ENCODE peak calls at places on chromosomes 16 and 17, in six cellular contexts. B is H9, Q is IMR-90, G is mesenchymal stem cell, R is trophoblast cell, C is H1. A is an unnamed sample.

GRCh38 chr17:50039058-50039457 is 16.9 kb upstream of the ITGA3 start:
- DNase-seq in Q (no peak), R (no peak), G (no peak), B (no peak), C (no peak), A (no peak)

GRCh38 chr17:7445011-7445927 is at the start of gene CHRNB1:
- DNase-seq in B (peak), Q (peak), G (peak), R (peak), C (peak), A (peak)

GRCh38 chr17:66711936-66712335 is 123.0 kb upstream of the CACNG5 start:
- DNase-seq in G (no peak), B (peak), Q (no peak), R (no peak), C (no peak), A (no peak)

GRCh38 chr16:4373909-4374742 is 2.5 kb downstream of the VASN start:
- DNase-seq in R (no peak), C (no peak), G (peak), B (peak), Q (peak), A (no peak)

GRCh38 chr17:42819939-42820535 is 4.0 kb downstream of the BECN1 start:
- DNase-seq in Q (peak), R (peak), G (peak), B (peak), C (peak), A (peak)

GRCh38 chr17:47009759-47010594 is 30.9 kb upstream of the RPRML start:
- DNase-seq in B (no peak), Q (no peak), C (no peak), G (no peak), R (no peak), A (no peak)

GRCh38 chr17:6456914-6457687 is 12.8 kb downstream of the PIMREG start:
- DNase-seq in R (peak), B (peak), G (peak), Q (peak), C (no peak), A (no peak)

GRCh38 chr17:1752425-1752941 is 9.4 kb upstream of the SERPINF1 start:
- DNase-seq in R (no peak), B (peak), Q (no peak), C (no peak), G (no peak), A (no peak)

GRCh38 chr16:12245088-12245922 is 268.8 kb downstream of the SNX29 start:
- DNase-seq in B (no peak), Q (no peak), C (no peak), R (no peak), G (no peak), A (no peak)

GRCh38 chr17:21275047-21275578 is 9.4 kb upstream of the MAP2K3 start:
- DNase-seq in B (no peak), R (no peak), Q (no peak), G (no peak), C (no peak), A (no peak)

GRCh38 chr17:60652484-60653247 is 25.0 kb upstream of the BCAS3 start:
- DNase-seq in R (no peak), C (no peak), G (no peak), Q (no peak), B (no peak), A (no peak)

GRCh38 chr17:56630202-56630601 is 36.7 kb downstream of the NOG start:
- DNase-seq in Q (no peak), G (no peak), B (no peak), C (no peak), R (no peak), A (no peak)

GRCh38 chr17:35801583-35802224 is 6.3 kb upstream of the MMP28 start:
- DNase-seq in G (peak), Q (no peak), B (no peak), C (no peak), R (no peak), A (no peak)

GRCh38 chr17:32563583-32563982 is 76.8 kb downstream of the CDK5R1 start:
- DNase-seq in Q (no peak), C (no peak), G (no peak), R (no peak), B (no peak), A (no peak)

GRCh38 chr17:64423881-64424280 is 25.0 kb upstream of the MILR1 start:
- DNase-seq in Q (no peak), C (no peak), R (no peak), B (no peak), G (no peak), A (no peak)

GRCh38 chr16:3434373-3434772 is 8.9 kb downstream of the ZNF597 start:
- DNase-seq in R (no peak), C (no peak), B (no peak), Q (no peak), G (no peak), A (no peak)

GRCh38 chr17:62017496-62017895 is 47.6 kb downstream of the MED13 start:
- DNase-seq in G (no peak), R (no peak), C (no peak), B (no peak), Q (peak), A (no peak)

GRCh38 chr17:68418876-68419275 is 38.4 kb downstream of the WIPI1 start:
- DNase-seq in C (no peak), B (no peak), R (no peak), Q (peak), G (no peak), A (no peak)

GRCh38 chr16:85998868-85999729 is 100.1 kb downstream of the IRF8 start:
- DNase-seq in B (no peak), C (no peak), Q (no peak), R (no peak), G (no peak), A (no peak)

GRCh38 chr16:70644763-70645597 is 1.4 kb upstream of the IL34 start:
- DNase-seq in B (peak), C (no peak), R (no peak), G (no peak), Q (no peak), A (no peak)

GRCh38 chr17:74373838-74374606 is 6.7 kb downstream of the GPR142 start:
- DNase-seq in Q (no peak), R (no peak), G (peak), B (no peak), C (no peak), A (no peak)

GRCh38 chr17:79778504-79779087 is 648 bp downstream of the CBX2 start:
- DNase-seq in G (peak), C (peak), R (no peak), Q (no peak), B (peak), A (peak)

GRCh38 chr16:70746708-70747424 is 54.1 kb downstream of the VAC14 start:
- DNase-seq in B (no peak), Q (peak), R (peak), C (no peak), G (peak), A (no peak)

GRCh38 chr17:48177816-48178215 is 70.2 kb downstream of the SNX11 start:
- DNase-seq in B (no peak), C (no peak), G (no peak), Q (no peak), R (no peak), A (no peak)

GRCh38 chr17:57632294-57632693 is 112.8 kb downstream of the CCDC182 start:
- DNase-seq in C (no peak), B (no peak), R (no peak), Q (no peak), G (no peak), A (no peak)

GRCh38 chr17:67492824-67493490 is 115.9 kb downstream of the PITPNC1 start:
- DNase-seq in B (peak), C (no peak), R (no peak), G (no peak), Q (peak), A (no peak)

GRCh38 chr16:5479925-5480324 is 382.3 kb upstream of the EEF2KMT start:
- DNase-seq in Q (no peak), C (no peak), B (no peak), R (no peak), G (no peak), A (no peak)
- H2AK5ac ChIP-seq in Q (no peak), C (no peak), B (no peak), R (no peak), G (no peak), A (no peak)

GRCh38 chr17:29195465-29196081 is 15.4 kb upstream of the MYO18A start:
- DNase-seq in C (no peak), B (no peak), Q (no peak), G (no peak), R (peak), A (no peak)
- H2AFZ ChIP-seq in C (no peak), B (no peak), Q (no peak), G (no peak), R (no peak), A (peak)

DNA sequence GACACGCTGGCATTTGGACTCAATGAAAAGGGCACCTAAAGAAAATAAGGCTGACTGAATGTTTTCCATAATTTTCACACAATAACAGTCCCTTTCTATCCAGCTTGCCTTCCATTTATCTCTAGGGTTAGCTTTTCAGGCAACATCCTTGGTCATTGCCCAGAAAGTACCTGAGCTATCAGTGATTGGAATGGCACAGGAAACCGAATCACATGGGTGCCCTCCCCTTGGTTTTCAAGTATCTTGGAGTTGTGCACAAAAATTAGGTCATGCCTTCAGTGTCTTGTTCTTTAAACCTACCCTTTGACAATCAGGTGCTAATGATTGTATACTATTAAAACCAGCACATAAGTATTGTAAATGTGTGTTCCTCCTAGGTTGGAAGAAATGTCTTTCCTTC is 3.3 kb upstream of the VPS4A start:
- DNase-seq in R (no peak), C (no peak), G (no peak), Q (no peak), B (no peak), A (no peak)
- H3K9ac ChIP-seq in R (no peak), C (no peak), G (no peak), Q (no peak), B (no peak), A (no peak)

DNA sequence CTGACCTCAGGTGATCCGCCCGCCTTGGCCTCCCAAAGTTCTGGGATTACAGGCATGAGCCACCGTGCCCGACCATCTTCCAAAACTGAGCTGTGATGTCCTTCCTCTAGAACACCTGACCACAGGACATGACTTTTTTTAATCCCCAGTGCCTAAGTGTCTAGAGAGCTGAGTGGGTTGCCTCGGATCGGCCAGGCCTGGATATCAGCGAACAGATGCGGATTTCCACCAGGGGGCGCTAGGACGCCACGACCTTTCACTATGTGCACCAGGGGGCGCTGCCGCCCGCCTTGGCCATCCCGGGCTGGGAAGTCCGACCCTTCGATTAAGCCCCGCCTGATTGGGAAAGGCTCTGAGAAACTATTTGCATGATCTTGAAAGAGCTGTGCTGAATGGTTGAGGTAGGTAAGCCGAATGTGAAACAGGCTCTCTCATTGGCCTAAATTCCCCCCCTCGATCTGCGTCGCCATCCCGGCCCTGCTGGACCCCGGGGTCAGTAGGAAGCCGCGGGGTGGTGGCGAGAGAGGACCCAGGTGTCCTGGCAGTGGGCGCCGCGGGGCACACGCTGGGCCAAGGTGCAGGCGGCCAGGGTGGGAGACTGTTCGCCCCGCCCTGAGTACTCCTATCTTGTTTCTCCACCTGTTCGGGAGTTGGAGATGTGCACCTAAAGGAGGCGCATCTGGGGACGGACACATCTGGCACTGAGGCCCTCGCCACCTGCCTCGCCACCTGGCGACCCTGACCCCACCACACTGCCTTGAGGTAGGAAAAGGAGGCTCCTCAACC is at the start of gene ACBD4:
- DNase-seq in B (peak), C (peak), G (peak), R (peak), Q (peak), A (peak)
- H2AK5ac ChIP-seq in B (no peak), C (no peak), G (peak), R (peak), Q (peak), A (peak)